ENCODE peak calls at places on chromosomes 6 and 20, in four cellular contexts. F is kidney tubule cell; Y is anterior cingulate cortex; O is activated CD4-positive, alpha-beta T cell treated with anti-CD3 and anti-CD28 coated beads, Interleukin-2, amount 50 U/mL, for 1 hour. A is an unnamed sample.
A peak's percentile ranks its signal among the peaks of the same experiment; 100 is the strongest.

GRCh38 chr6:109623288-109623687 is 67.7 kb downstream of the AK9 start:
- DNase-seq in F (peak; percentile 25), Y (no peak), O (no peak), A (no peak)

GRCh38 chr6:74222768-74223321 is 526.8 kb downstream of the CD109 start:
- DNase-seq in F (peak; percentile 29), Y (no peak), O (no peak), A (no peak)

GRCh38 chr6:165729307-165729936 is 66.4 kb upstream of the PDE10A start:
- DNase-seq in F (peak; percentile 41), Y (no peak), O (peak; percentile 14), A (no peak)

GRCh38 chr20:1808101-1808500 is 87.1 kb upstream of the SIRPA start:
- DNase-seq in F (no peak), Y (no peak), O (no peak), A (no peak)

GRCh38 chr6:89792881-89793280 is 26.7 kb downstream of the MDN1 start:
- DNase-seq in F (peak; percentile 48), Y (no peak), O (no peak), A (no peak)

GRCh38 chr6:168789699-168790098 is 348.7 kb downstream of the SMOC2 start:
- DNase-seq in F (no peak), Y (no peak), O (no peak), A (no peak)

GRCh38 chr6:117280922-117281321 is 15.6 kb downstream of the VGLL2 start:
- DNase-seq in F (no peak), Y (no peak), O (no peak), A (no peak)

GRCh38 chr6:131290955-131291354 is 155.7 kb downstream of the AKAP7 start:
- DNase-seq in F (no peak), Y (no peak), O (no peak), A (no peak)

GRCh38 chr6:38353310-38354032 is 286.3 kb downstream of the BTBD9 start:
- DNase-seq in F (no peak), Y (no peak), O (no peak), A (no peak)

GRCh38 chr6:52337633-52338290 is 24.2 kb upstream of the PAQR8 start:
- DNase-seq in F (no peak), Y (no peak), O (no peak), A (no peak)

GRCh38 chr6:56536536-56536935 is 106.2 kb downstream of the DST start:
- DNase-seq in F (peak; percentile 33), Y (no peak), O (no peak), A (no peak)

GRCh38 chr20:19317240-19318069 is 105.0 kb downstream of the SLC24A3 start:
- DNase-seq in F (no peak), Y (no peak), O (no peak), A (no peak)

GRCh38 chr20:57663241-57663640 is 43.0 kb upstream of the ZBP1 start:
- DNase-seq in F (no peak), Y (no peak), O (no peak), A (no peak)